ENCODE peak calls at places on chromosomes 11 and 22, in seven cellular contexts. Q is GM23248, B is HCT116, A is GM23338, O is neural progenitor cell, E is hepatocyte, P is PC-3. J is an unnamed sample.
A peak's percentile ranks its signal among the peaks of the same experiment; 100 is the strongest.

GRCh38 chr11:126697937-126698336 is 302.6 kb downstream of the KIRREL3 start:
- DNase-seq in Q (no peak), B (no peak), A (no peak), O (no peak), E (no peak), P (no peak), J (no peak)

GRCh38 chr11:71384561-71384960 is 63.6 kb downstream of the DHCR7 start:
- DNase-seq in Q (no peak), B (no peak), A (no peak), O (no peak), E (no peak), P (no peak), J (no peak)

GRCh38 chr11:130155106-130155505 is 4.5 kb upstream of the ST14 start:
- DNase-seq in Q (no peak), B (no peak), A (peak; percentile 22), O (no peak), E (no peak), P (no peak), J (no peak)

GRCh38 chr11:131710511-131710910 is 340.1 kb downstream of the NTM start:
- DNase-seq in Q (peak; percentile 75), B (no peak), A (no peak), O (no peak), E (no peak), P (peak; percentile 7), J (no peak)

GRCh38 chr11:67644472-67645418 is 5.2 kb upstream of the TBX10 start:
- DNase-seq in Q (no peak), B (no peak), A (peak; percentile 42), O (no peak), E (peak; percentile 6), P (no peak), J (no peak)

GRCh38 chr11:22832315-22833041 is 2.9 kb upstream of the SVIP start:
- DNase-seq in Q (peak; percentile 19), B (peak; percentile 6), A (no peak), O (no peak), E (no peak), P (peak; percentile 68), J (no peak)

GRCh38 chr11:111452817-111453607 is 59.2 kb downstream of the BTG4 start:
- DNase-seq in Q (no peak), B (no peak), A (no peak), O (no peak), E (no peak), P (no peak), J (no peak)

GRCh38 chr11:76140912-76141574 is 65.3 kb downstream of the WNT11 start:
- DNase-seq in Q (no peak), B (no peak), A (no peak), O (no peak), E (no peak), P (no peak), J (no peak)

GRCh38 chr22:37180531-37181231 is 7.4 kb downstream of the C1QTNF6 start:
- DNase-seq in Q (no peak), B (no peak), A (no peak), O (no peak), E (no peak), P (no peak), J (no peak)

GRCh38 chr22:23534851-23535717 is 45.0 kb downstream of the IGLL1 start:
- DNase-seq in Q (no peak), B (no peak), A (no peak), O (no peak), E (no peak), P (no peak), J (no peak)

GRCh38 chr11:6378695-6378989 is 11.6 kb upstream of the SMPD1 start:
- DNase-seq in Q (no peak), B (no peak), A (no peak), O (no peak), E (no peak), P (no peak), J (no peak)

GRCh38 chr11:129973068-129973467 is 29.6 kb downstream of the PRDM10 start:
- DNase-seq in Q (no peak), B (no peak), A (peak; percentile 28), O (no peak), E (no peak), P (no peak), J (peak; percentile 15)

GRCh38 chr22:17303840-17304779 is 65.2 kb upstream of the CECR2 start:
- DNase-seq in Q (no peak), B (no peak), A (no peak), O (no peak), E (no peak), P (no peak), J (peak; percentile 70)

GRCh38 chr11:95067042-95067827 is 516 bp downstream of the SRSF8 start:
- DNase-seq in Q (peak; percentile 91), B (no peak), A (peak; percentile 86), O (peak; percentile 85), E (peak; percentile 91), P (peak; percentile 87), J (peak; percentile 86)

GRCh38 chr22:49965291-49966040 is 4.9 kb downstream of the PIM3 start:
- DNase-seq in Q (no peak), B (no peak), A (no peak), O (peak; percentile 2), E (peak; percentile 36), P (no peak), J (peak; percentile 6)

GRCh38 chr22:24155597-24156145 is 25.6 kb upstream of the SUSD2 start:
- DNase-seq in Q (peak; percentile 93), B (no peak), A (peak; percentile 79), O (peak; percentile 80), E (peak; percentile 79), P (peak; percentile 51), J (peak; percentile 61)

GRCh38 chr11:10625982-10626311 is 57.5 kb upstream of the LYVE1 start:
- DNase-seq in Q (no peak), B (no peak), A (no peak), O (no peak), E (no peak), P (no peak), J (no peak)

GRCh38 chr11:85626496-85626895 is 648 bp downstream of the DLG2 start:
- DNase-seq in Q (peak; percentile 22), B (no peak), A (no peak), O (no peak), E (peak; percentile 10), P (peak; percentile 22), J (no peak)

GRCh38 chr11:85627998-85628770 is at the start of gene TMEM126B:
- DNase-seq in Q (peak; percentile 100), B (peak; percentile 91), A (peak; percentile 100), O (peak; percentile 99), E (peak; percentile 98), P (peak; percentile 99), J (peak; percentile 98)

GRCh38 chr11:85628771-85629341 is 463 bp downstream of the TMEM126B start:
- DNase-seq in Q (peak; percentile 56), B (no peak), A (peak; percentile 8), O (peak; percentile 3), E (peak; percentile 13), P (no peak), J (no peak)

DNA sequence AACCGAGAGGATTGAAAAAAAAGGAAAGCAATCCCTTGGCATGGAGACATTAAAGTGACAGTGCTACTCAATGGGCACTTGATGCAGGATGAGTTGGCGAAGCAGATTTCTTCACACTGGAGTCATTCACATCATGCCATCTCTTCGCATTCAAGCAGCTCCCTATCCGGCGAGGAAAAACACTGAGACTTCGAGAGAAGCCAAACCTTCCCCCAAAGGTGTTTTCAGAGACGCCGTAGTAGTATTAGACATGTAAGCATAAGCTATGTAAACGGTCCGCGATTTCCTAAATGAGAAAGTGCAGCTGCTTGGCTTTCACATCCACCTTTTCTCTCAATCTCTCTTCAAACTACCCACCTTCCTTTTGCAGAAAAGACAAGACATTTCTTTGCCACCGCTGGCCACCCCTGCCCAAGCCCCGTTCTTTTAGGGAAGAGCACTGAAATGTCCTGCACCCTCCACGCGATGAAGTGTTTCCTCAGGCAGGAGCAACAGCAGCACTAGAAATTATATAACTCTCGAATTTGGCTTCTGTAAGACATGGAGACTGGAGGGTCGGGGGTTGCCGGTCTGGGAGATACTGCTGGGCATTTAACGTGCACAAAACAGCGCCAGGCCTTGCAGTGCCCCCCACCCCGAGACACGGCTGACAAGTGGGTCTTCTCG is at the start of gene DLG2:
- DNase-seq in Q (peak; percentile 79), B (no peak), A (peak; percentile 23), O (peak; percentile 32), E (peak; percentile 19), P (peak; percentile 61), J (peak; percentile 34)
- TF ChIP-seq EZH2phosphoT487 in Q (no peak), B (no peak), A (no peak), O (no peak), E (no peak), P (no peak), J (no peak)

GRCh38 chr11:31819533-31820437 is 8.7 kb upstream of the PAX6 start:
- DNase-seq in Q (no peak), B (no peak), A (peak; percentile 74), O (peak; percentile 80), E (no peak), P (no peak), J (no peak)
- TF ChIP-seq EZH2 in Q (no peak), B (no peak), A (peak; percentile 84), O (peak; percentile 63), E (peak; percentile 82), P (no peak), J (no peak)

DNA sequence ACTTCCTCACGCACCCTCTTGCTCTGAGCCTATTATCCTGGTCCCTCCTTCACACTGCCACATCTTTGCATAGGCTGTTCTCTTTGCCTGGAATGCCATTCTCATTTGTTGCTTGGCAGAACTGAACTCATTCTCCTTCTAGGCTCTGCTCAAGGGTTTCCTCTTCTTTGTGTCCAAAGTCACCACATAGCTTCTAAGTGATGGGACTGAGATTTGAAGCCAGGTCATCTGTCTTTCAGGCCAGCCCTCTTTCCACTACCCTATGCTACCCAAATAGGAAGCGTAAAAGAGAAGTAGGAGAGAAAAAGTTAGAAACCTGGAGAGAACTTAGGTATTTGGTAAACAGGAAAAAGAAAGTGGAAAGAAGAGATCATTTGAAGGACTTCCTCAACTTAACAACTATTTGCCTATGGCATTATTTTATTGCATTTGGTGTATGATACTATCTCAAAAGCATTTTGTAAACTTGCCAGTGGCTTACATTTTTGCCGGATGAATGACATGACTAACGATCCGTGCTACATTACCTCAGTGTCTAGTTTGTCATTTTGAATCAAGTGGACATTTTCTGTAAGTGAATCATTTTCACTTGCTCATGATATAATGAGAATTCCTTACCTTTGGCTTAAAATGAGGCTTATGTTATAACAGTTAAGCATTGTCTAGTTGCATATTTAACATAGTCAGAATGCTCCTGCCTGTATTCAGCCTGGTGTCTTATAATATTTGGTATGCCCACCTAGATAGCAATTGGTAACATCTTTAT is 18.5 kb downstream of the NF2 start:
- DNase-seq in Q (peak; percentile 96), B (peak; percentile 91), A (peak; percentile 40), O (no peak), E (peak; percentile 54), P (peak; percentile 98), J (no peak)
- TF ChIP-seq EZH2phosphoT487 in Q (no peak), B (no peak), A (no peak), O (no peak), E (no peak), P (no peak), J (no peak)

GRCh38 chr22:19668748-19669147 is 45.6 kb upstream of the SEPTIN5 start:
- DNase-seq in Q (no peak), B (no peak), A (no peak), O (no peak), E (no peak), P (no peak), J (no peak)

GRCh38 chr22:19667872-19668740 is 46.2 kb upstream of the SEPTIN5 start:
- DNase-seq in Q (no peak), B (no peak), A (no peak), O (no peak), E (no peak), P (no peak), J (no peak)

GRCh38 chr22:19664951-19665783 is 49.1 kb upstream of the SEPTIN5 start:
- DNase-seq in Q (no peak), B (no peak), A (no peak), O (no peak), E (no peak), P (no peak), J (no peak)

GRCh38 chr22:19665784-19666662 is 48.3 kb upstream of the SEPTIN5 start:
- DNase-seq in Q (no peak), B (no peak), A (no peak), O (no peak), E (no peak), P (no peak), J (no peak)

GRCh38 chr22:19666663-19667593 is 47.4 kb upstream of the SEPTIN5 start:
- DNase-seq in Q (peak; percentile 18), B (no peak), A (no peak), O (no peak), E (no peak), P (no peak), J (no peak)
- TF ChIP-seq EZH2 in Q (no peak), B (no peak), A (no peak), O (no peak), E (no peak), P (no peak), J (no peak)